ENCODE peak calls at places on chromosomes 7 and 10, in six cellular contexts. Q is MM.1S, C is neural progenitor cell, Z is GM23338, T is GM23248, B is PC-9. D is an unnamed sample.

GRCh38 chr7:31443457-31443856 is 70.4 kb upstream of the ITPRID1 start:
- DNase-seq in Q (peak; percentile 63), C (peak; percentile 80), Z (peak; percentile 90), T (peak; percentile 72), B (peak; percentile 16), D (peak; percentile 79)

GRCh38 chr10:12068467-12069269 is at the start of gene DHTKD1:
- DNase-seq in Q (peak; percentile 98), C (peak; percentile 99), Z (peak; percentile 99), T (peak; percentile 99), B (peak; percentile 98), D (peak; percentile 92)

GRCh38 chr7:2525161-2525930 is 5.8 kb downstream of the LFNG start:
- DNase-seq in Q (no peak), C (no peak), Z (no peak), T (no peak), B (no peak), D (no peak)

GRCh38 chr7:33043875-33044718 is 18.5 kb downstream of the NT5C3A start:
- DNase-seq in Q (no peak), C (no peak), Z (no peak), T (no peak), B (peak; percentile 23), D (peak; percentile 67)

GRCh38 chr7:140062118-140062527 is 628 bp downstream of the PARP12 start:
- DNase-seq in Q (no peak), C (no peak), Z (peak; percentile 24), T (peak; percentile 38), B (no peak), D (peak; percentile 17)

GRCh38 chr10:13272164-13272571 is 27.7 kb downstream of the PHYH start:
- DNase-seq in Q (peak; percentile 76), C (peak; percentile 9), Z (peak; percentile 48), T (peak; percentile 56), B (no peak), D (no peak)

GRCh38 chr7:121071132-121071531 is 82.6 kb downstream of the CPED1 start:
- DNase-seq in Q (no peak), C (no peak), Z (no peak), T (no peak), B (no peak), D (no peak)

GRCh38 chr7:131284702-131285419 is 42.8 kb upstream of the MKLN1 start:
- DNase-seq in Q (no peak), C (peak; percentile 54), Z (no peak), T (peak; percentile 69), B (peak; percentile 45), D (no peak)

GRCh38 chr7:149071641-149072437 is 18.7 kb downstream of the ZNF786 start:
- DNase-seq in Q (no peak), C (peak; percentile 78), Z (peak; percentile 93), T (no peak), B (no peak), D (no peak)

GRCh38 chr7:124723012-124723411 is 42.6 kb downstream of the GPR37 start:
- DNase-seq in Q (no peak), C (no peak), Z (no peak), T (no peak), B (no peak), D (peak; percentile 88)

GRCh38 chr7:66815976-66816375 is 75.4 kb downstream of the RABGEF1 start:
- DNase-seq in Q (no peak), C (no peak), Z (no peak), T (no peak), B (no peak), D (no peak)

GRCh38 chr7:91883676-91884362 is 3.3 kb upstream of the MTERF1 start:
- DNase-seq in Q (no peak), C (no peak), Z (no peak), T (no peak), B (no peak), D (no peak)

GRCh38 chr10:72375585-72375984 is 20.9 kb upstream of the DNAJB12 start:
- DNase-seq in Q (peak; percentile 37), C (peak; percentile 51), Z (peak; percentile 53), T (no peak), B (no peak), D (peak; percentile 7)

GRCh38 chr10:111865550-111865949 is 318.0 kb downstream of the GPAM start:
- DNase-seq in Q (no peak), C (no peak), Z (no peak), T (no peak), B (no peak), D (no peak)

GRCh38 chr10:114309111-114309651 is 70.1 kb downstream of the VWA2 start:
- DNase-seq in Q (no peak), C (no peak), Z (no peak), T (peak; percentile 65), B (no peak), D (no peak)

GRCh38 chr10:22766693-22767092 is 52.3 kb upstream of the PIP4K2A start:
- DNase-seq in Q (no peak), C (no peak), Z (no peak), T (no peak), B (no peak), D (no peak)

GRCh38 chr10:113021268-113022028 is 71.4 kb downstream of the TCF7L2 start:
- DNase-seq in Q (no peak), C (no peak), Z (no peak), T (no peak), B (no peak), D (no peak)

GRCh38 chr7:39446546-39446945 is 119.7 kb upstream of the YAE1 start:
- DNase-seq in Q (no peak), C (no peak), Z (no peak), T (no peak), B (no peak), D (no peak)

GRCh38 chr10:26804418-26805393 is 56.1 kb downstream of the ABI1 start:
- DNase-seq in Q (no peak), C (no peak), Z (no peak), T (no peak), B (no peak), D (peak; percentile 5)

GRCh38 chr10:89838002-89838615 is 136.7 kb downstream of the KIF20B start:
- DNase-seq in Q (no peak), C (no peak), Z (peak; percentile 21), T (peak; percentile 3), B (no peak), D (no peak)

GRCh38 chr7:25802473-25802872 is 349.5 kb upstream of the NFE2L3 start:
- DNase-seq in Q (no peak), C (no peak), Z (no peak), T (no peak), B (no peak), D (no peak)

GRCh38 chr10:97053285-97053684 is 132.5 kb downstream of the SLIT1 start:
- DNase-seq in Q (no peak), C (no peak), Z (no peak), T (no peak), B (no peak), D (no peak)

GRCh38 chr10:114615600-114616007 is 42.5 kb downstream of the ABLIM1 start:
- DNase-seq in Q (peak; percentile 88), C (no peak), Z (no peak), T (no peak), B (no peak), D (no peak)

GRCh38 chr7:98619450-98620321 is 2.6 kb downstream of the NPTX2 start:
- DNase-seq in Q (no peak), C (peak; percentile 67), Z (peak; percentile 66), T (peak; percentile 30), B (no peak), D (no peak)

GRCh38 chr10:46530249-46531186 is 25.9 kb downstream of the GPRIN2 start:
- DNase-seq in Q (no peak), C (no peak), Z (no peak), T (peak; percentile 100), B (no peak), D (no peak)

GRCh38 chr10:88693392-88694020 is 12.5 kb upstream of the LIPK start:
- DNase-seq in Q (no peak), C (peak; percentile 9), Z (peak; percentile 17), T (peak; percentile 39), B (no peak), D (no peak)
- TF ChIP-seq EZH2 in Q (no peak), C (no peak), Z (no peak), T (no peak), B (no peak), D (no peak)

DNA sequence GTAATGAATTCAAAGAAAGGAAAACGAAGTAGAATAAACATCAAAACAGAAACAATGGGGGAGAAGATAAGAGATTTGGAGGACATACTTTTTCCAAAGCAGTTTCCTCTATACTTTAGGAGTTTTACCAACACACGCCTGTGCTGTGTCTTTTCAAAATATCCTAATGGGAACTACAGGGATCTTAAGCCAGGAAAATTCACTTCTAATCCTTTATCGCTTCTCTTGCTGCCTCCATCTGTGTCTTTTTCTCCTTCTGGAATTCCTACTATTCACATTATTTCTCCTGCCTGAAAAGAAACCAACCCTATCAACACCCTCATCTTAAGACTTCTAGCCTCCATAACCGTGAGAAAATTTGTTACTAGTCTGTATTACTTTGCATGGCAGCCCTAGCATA is 6.8 kb downstream of the HNRNPF start:
- DNase-seq in Q (peak; percentile 5), C (no peak), Z (no peak), T (no peak), B (no peak), D (no peak)
- H3F3A ChIP-seq in Q (peaks cover 89% of the 10 kb centered on the region), C (peaks cover 62% of the 10 kb centered on the region), Z (peaks cover 18% of the 10 kb centered on the region), T (peaks cover 49% of the 10 kb centered on the region), B (peaks cover 81% of the 10 kb centered on the region), D (peaks cover 3% of the 10 kb centered on the region)

GRCh38 chr10:132786279-132786528 is 257 bp upstream of the NKX6-2 start:
- DNase-seq in Q (no peak), C (no peak), Z (no peak), T (no peak), B (no peak), D (no peak)
- TF ChIP-seq EZH2 in Q (no peak), C (no peak), Z (peak; percentile 89), T (peak; percentile 93), B (no peak), D (no peak)

DNA sequence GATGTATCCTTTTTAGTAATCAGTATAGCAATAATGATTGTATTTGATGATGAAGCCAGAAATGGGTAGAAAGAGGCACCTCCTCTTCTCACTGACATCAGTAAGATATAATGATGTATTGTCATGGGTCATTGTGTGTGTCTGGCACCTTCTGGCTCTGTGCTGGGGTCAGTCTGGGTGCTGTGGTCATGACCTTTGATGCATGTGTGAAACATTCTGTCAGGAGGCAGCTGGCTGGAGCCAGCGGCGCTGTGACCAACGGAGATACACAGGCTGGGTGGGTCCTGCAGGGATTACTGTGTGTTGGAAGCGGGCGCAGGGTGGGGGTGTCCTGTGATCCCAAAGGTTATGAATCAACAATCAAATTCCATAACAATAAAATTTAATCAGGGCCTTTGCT is 35.2 kb downstream of the EEPD1 start:
- DNase-seq in Q (no peak), C (no peak), Z (no peak), T (no peak), B (no peak), D (no peak)
- H3F3A ChIP-seq in Q (no peaks in the 10 kb centered on the region), C (no peaks in the 10 kb centered on the region), Z (no peaks in the 10 kb centered on the region), T (peaks cover 18% of the 10 kb centered on the region), B (no peaks in the 10 kb centered on the region), D (no peaks in the 10 kb centered on the region)

GRCh38 chr10:8037941-8038894 is 16.3 kb upstream of the GATA3 start:
- DNase-seq in Q (no peak), C (peak; percentile 33), Z (no peak), T (no peak), B (no peak), D (no peak)
- TF ChIP-seq EZH2 in Q (no peak), C (peak; percentile 91), Z (peak; percentile 96), T (peak; percentile 93), B (no peak), D (peak; percentile 71)

GRCh38 chr10:86138551-86139065 is 228.0 kb downstream of the GRID1 start:
- DNase-seq in Q (no peak), C (no peak), Z (no peak), T (no peak), B (no peak), D (no peak)
- H3F3A ChIP-seq in Q (no peaks in the 10 kb centered on the region), C (no peaks in the 10 kb centered on the region), Z (no peaks in the 10 kb centered on the region), T (no peaks in the 10 kb centered on the region), B (no peaks in the 10 kb centered on the region), D (no peaks in the 10 kb centered on the region)